ENCODE peak calls at places on chromosome 13, in ten cellular contexts. B, E, Q, T, W, L, K, M, X and Z are unnamed samples.

GRCh38 chr13:94660695-94661324 is 51.5 kb downstream of the SOX21 start:
- DNase-seq in B (no peak), E (no peak), L (peak; percentile 12), K (no peak), W (peak; percentile 7), X (no peak), M (peak; percentile 11), T (peak; percentile 41), Q (peak; percentile 18), Z (no peak)

GRCh38 chr13:20492036-20492435 is 33.6 kb downstream of the CRYL1 start:
- DNase-seq in Q (peak; percentile 74), M (no peak), X (no peak), B (no peak), L (no peak), W (no peak), T (no peak), K (no peak), E (no peak), Z (no peak)

GRCh38 chr13:21670883-21671792 is at the start of gene FGF9:
- DNase-seq in K (peak; percentile 86), B (no peak), E (peak; percentile 93), T (peak; percentile 79), M (peak; percentile 94), W (no peak), X (peak; percentile 76), L (peak; percentile 19), Q (peak; percentile 68), Z (peak; percentile 76)

GRCh38 chr13:113355621-113356020 is 8.3 kb downstream of the GRTP1 start:
- DNase-seq in M (no peak), L (no peak), W (no peak), B (no peak), Q (no peak), T (no peak), X (no peak), K (no peak), E (no peak), Z (no peak)

GRCh38 chr13:25415196-25415595 is 43.4 kb downstream of the ATP8A2 start:
- DNase-seq in L (no peak), X (no peak), B (no peak), K (no peak), T (no peak), M (no peak), W (no peak), Q (no peak), E (no peak), Z (no peak)

GRCh38 chr13:98476538-98476966 is 100.4 kb downstream of the STK24 start:
- DNase-seq in M (peak; percentile 95), E (peak; percentile 96), W (peak; percentile 66), K (no peak), L (no peak), B (no peak), T (peak; percentile 92), Q (peak; percentile 87), X (peak; percentile 83), Z (peak; percentile 87)

GRCh38 chr13:105272660-105273631 is 1262.5 kb downstream of the EFNB2 start:
- DNase-seq in K (no peak), X (no peak), B (no peak), W (no peak), M (no peak), E (no peak), T (no peak), L (no peak), Q (no peak), Z (no peak)

GRCh38 chr13:100584901-100585300 is 3.7 kb downstream of the GGACT start:
- DNase-seq in Q (no peak), T (no peak), M (no peak), B (no peak), E (no peak), K (no peak), W (no peak), L (peak; percentile 91), X (no peak), Z (no peak)

GRCh38 chr13:52449323-52450011 is 967 bp downstream of the VPS36 start:
- DNase-seq in W (no peak), T (no peak), B (no peak), L (no peak), Q (peak; percentile 13), M (no peak), E (no peak), K (no peak), X (no peak), Z (no peak)

GRCh38 chr13:103471896-103472295 is 405.7 kb upstream of the SLC10A2 start:
- DNase-seq in M (no peak), Q (no peak), T (no peak), K (no peak), B (no peak), X (no peak), W (no peak), E (no peak), L (no peak), Z (no peak)

GRCh38 chr13:102659168-102659713 is 35.6 kb downstream of the METTL21C start:
- DNase-seq in T (no peak), X (no peak), M (no peak), K (no peak), Q (no peak), W (no peak), L (no peak), B (no peak), E (no peak), Z (no peak)